ENCODE peak calls at places on chromosomes 11 and 22, in four cellular contexts. F, G, W and P are unnamed samples.

GRCh38 chr22:19419086-19419463 is 12.5 kb downstream of the HIRA start:
- DNase-seq in W (no peak), G (no peak), F (no peak), P (no peak)

GRCh38 chr11:35555238-35555887 is 29.9 kb upstream of the PAMR1 start:
- DNase-seq in G (no peak), F (no peak), W (no peak), P (peak; percentile 35)

GRCh38 chr22:19195796-19196731 is 17.5 kb upstream of the SLC25A1 start:
- DNase-seq in F (no peak), W (no peak), G (no peak), P (no peak)

GRCh38 chr11:74462009-74462408 is 5.3 kb downstream of the KCNE3 start:
- DNase-seq in F (no peak), G (no peak), W (no peak), P (no peak)

GRCh38 chr11:105181100-105181499 is 41.5 kb upstream of the CARD18 start:
- DNase-seq in F (peak; percentile 69), G (peak; percentile 79), W (no peak), P (peak; percentile 67)

GRCh38 chr11:2465201-2466068 is 20.6 kb downstream of the KCNQ1 start:
- DNase-seq in G (no peak), F (no peak), W (no peak), P (no peak)

GRCh38 chr11:134725939-134726639 is 314.0 kb upstream of the B3GAT1 start:
- DNase-seq in F (no peak), G (no peak), W (peak; percentile 35), P (no peak)

GRCh38 chr11:111521132-111521531 is 6.6 kb downstream of the HOATZ start:
- DNase-seq in G (no peak), F (peak; percentile 82), W (no peak), P (no peak)

GRCh38 chr11:35003658-35004057 is 87.2 kb downstream of the PDHX start:
- DNase-seq in F (peak; percentile 39), W (no peak), G (no peak), P (peak; percentile 56)

GRCh38 chr11:11251394-11251970 is 101.6 kb downstream of the CSNK2A3 start:
- DNase-seq in F (no peak), G (no peak), W (no peak), P (no peak)

GRCh38 chr22:46536559-46537220 is 730 bp downstream of the CELSR1 start:
- DNase-seq in G (no peak), W (no peak), F (no peak), P (no peak)

GRCh38 chr22:46535876-46536558 is 1.4 kb downstream of the CELSR1 start:
- DNase-seq in F (no peak), G (no peak), W (no peak), P (no peak)

GRCh38 chr22:46538816-46539163 is 1.4 kb upstream of the CELSR1 start:
- DNase-seq in G (peak; percentile 58), W (no peak), F (peak; percentile 56), P (no peak)

GRCh38 chr22:46537946-46538815 is 761 bp upstream of the CELSR1 start:
- DNase-seq in F (peak; percentile 57), G (peak; percentile 31), W (no peak), P (peak; percentile 20)

DNA sequence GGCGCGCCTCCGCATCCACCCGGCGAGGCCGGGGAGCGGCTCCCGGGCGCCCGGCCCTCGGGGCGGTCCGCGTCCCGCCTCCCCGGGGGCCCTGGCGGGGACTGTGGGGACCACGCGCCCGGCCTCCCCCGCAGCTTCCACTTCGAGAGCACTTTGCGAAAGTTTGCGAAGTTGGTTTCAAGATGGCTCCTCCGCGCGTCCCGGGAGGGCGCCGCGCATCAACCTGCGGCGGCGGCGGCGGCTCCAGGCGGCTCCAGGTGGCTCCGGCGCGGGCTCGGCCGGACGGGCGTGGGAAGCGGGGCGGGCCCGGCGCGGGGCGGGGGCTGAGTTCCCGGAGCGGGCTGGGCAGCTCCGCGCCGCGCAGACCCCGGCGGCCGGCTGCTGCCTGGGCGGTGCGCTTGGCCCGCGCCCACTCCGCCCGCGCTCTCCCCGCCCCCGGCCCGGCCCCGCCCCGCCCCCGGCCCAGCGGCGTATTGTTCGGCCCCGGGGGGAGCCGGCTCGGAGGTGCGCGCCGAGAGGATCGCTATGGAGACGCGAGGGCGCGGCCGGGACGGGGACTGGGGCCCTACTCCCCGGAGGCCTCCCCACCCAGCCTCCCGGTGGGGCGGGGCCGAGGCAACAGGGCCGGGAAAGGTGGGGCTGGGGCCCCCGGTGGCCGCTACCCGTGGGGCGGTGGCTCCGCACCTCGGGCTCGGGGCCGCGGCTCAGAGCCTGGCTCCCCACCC is at the start of gene CELSR1:
- DNase-seq in W (no peak), G (peak; percentile 50), F (peak; percentile 47), P (no peak)
- TF ChIP-seq EZH2 in W (no peak), G (no peak), F (peak; percentile 21), P (no peak)

GRCh38 chr11:61918251-61919112 is 1.1 kb upstream of the RAB3IL1 start:
- DNase-seq in G (no peak), W (no peak), F (no peak), P (peak; percentile 15)
- TF ChIP-seq EZH2 in G (no peak), W (no peak), F (no peak), P (peak; percentile 16)

DNA sequence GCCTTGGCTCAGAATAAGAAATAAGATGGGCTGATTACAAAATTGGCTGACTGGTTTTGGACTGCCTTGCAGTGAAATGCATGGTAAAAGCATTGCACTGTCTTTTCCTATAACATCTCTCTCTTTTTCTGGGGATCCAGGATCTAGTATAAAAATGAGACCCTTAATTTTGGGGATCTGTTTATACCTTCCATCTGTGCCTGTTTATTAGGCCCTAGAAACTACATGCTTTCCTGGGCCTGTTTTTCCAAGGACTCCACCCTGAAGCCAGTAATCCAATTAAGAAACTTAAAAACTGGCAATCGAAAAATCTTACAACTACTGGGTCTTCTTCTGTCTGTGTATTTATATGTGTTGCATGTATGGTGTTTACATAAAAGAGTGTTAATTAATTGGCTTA is 14.5 kb downstream of the HORMAD2 start:
- DNase-seq in W (no peak), F (no peak), G (no peak), P (no peak)
- TF ChIP-seq EZH2 in W (no peak), F (no peak), G (no peak), P (no peak)

DNA sequence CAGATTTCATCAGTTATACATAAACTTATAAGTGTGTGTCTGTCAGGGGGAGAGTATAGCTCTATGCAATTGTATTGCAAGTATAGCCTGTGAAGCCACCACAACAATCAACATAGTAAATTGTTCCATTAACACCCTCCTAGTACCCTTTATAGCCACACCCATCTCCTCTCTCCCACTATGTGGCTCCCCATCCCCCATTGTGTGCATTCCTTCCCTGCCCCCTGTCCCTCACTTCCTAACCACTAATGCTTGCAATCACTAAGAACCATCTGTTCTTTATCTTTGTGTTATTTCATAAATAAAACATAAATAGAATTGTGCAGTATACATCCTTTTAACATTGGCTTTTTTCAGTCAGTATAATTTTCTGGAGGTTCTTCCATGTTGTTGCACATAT is 83.1 kb upstream of the SLC5A12 start:
- DNase-seq in F (no peak), W (no peak), G (no peak), P (no peak)
- TF ChIP-seq EZH2 in F (no peak), W (no peak), G (no peak), P (no peak)

GRCh38 chr11:69657911-69658605 is 17.1 kb downstream of the LTO1 start:
- DNase-seq in W (no peak), G (peak; percentile 41), F (peak; percentile 41), P (peak; percentile 61)
- TF ChIP-seq EZH2 in W (no peak), G (no peak), F (no peak), P (no peak)

GRCh38 chr11:125138966-125139365 is 25.6 kb upstream of the PKNOX2 start:
- DNase-seq in F (no peak), W (no peak), G (no peak), P (no peak)
- TF ChIP-seq EZH2 in F (no peak), W (no peak), G (no peak), P (no peak)

GRCh38 chr11:108592591-108593213 is 866 bp downstream of the EXPH5 start:
- DNase-seq in W (no peak), F (no peak), G (peak; percentile 34), P (no peak)
- TF ChIP-seq EZH2 in W (no peak), F (no peak), G (no peak), P (no peak)